ENCODE peak calls at places on chromosomes 4 and X, in four cellular contexts. Q is NB4, Y is heart left ventricle, F is HCT116. K is an unnamed sample.

GRCh38 chr4:41725254-41725653 is 23.3 kb downstream of the PHOX2B start:
- DNase-seq in F (no peak), Y (no peak), Q (peak; percentile 24), K (peak; percentile 5)

GRCh38 chrX:15946783-15947550 is 92.4 kb upstream of the AP1S2 start:
- DNase-seq in Q (peak; percentile 71), F (no peak), Y (no peak), K (no peak)

GRCh38 chrX:46737462-46737861 is 21.5 kb downstream of the SLC9A7 start:
- DNase-seq in Q (no peak), F (no peak), Y (no peak), K (no peak)

GRCh38 chr4:87838207-87838606 is 5.4 kb downstream of the MEPE start:
- DNase-seq in F (no peak), Q (no peak), Y (no peak), K (no peak)

GRCh38 chr4:131644619-131645018 is 1504.5 kb upstream of the PCDH10 start:
- DNase-seq in Y (no peak), F (peak; percentile 35), Q (no peak), K (no peak)

GRCh38 chr4:27000820-27001219 is 140.2 kb downstream of the STIM2 start:
- DNase-seq in Y (no peak), Q (peak; percentile 18), F (no peak), K (no peak)

GRCh38 chr4:86508436-86508835 is 85.7 kb upstream of the PTPN13 start:
- DNase-seq in F (no peak), Q (no peak), Y (no peak), K (no peak)

GRCh38 chr4:7371122-7371941 is 63.4 kb downstream of the PSAPL1 start:
- DNase-seq in Q (no peak), Y (no peak), F (no peak), K (no peak)

GRCh38 chrX:54540289-54540688 is 10.3 kb downstream of the GNL3L start:
- DNase-seq in Q (no peak), F (no peak), Y (peak; percentile 7), K (no peak)

GRCh38 chr4:61320154-61320553 is 120.0 kb downstream of the ADGRL3 start:
- DNase-seq in F (no peak), Y (no peak), Q (no peak), K (no peak)

GRCh38 chrX:8191022-8191421 is 20.0 kb upstream of the VCX2 start:
- DNase-seq in F (no peak), Q (peak; percentile 7), Y (no peak), K (no peak)

GRCh38 chr4:94455081-94455480 is 3.3 kb downstream of the PDLIM5 start:
- DNase-seq in F (no peak), Y (peak; percentile 48), Q (no peak), K (no peak)

GRCh38 chr4:46993075-46994006 is at the start of gene GABRA4:
- DNase-seq in F (no peak), Y (peak; percentile 31), Q (peak; percentile 15), K (no peak)

GRCh38 chrX:97039363-97040029 is 155.8 kb downstream of the RPA4 start:
- DNase-seq in Y (peak; percentile 35), F (no peak), Q (no peak), K (no peak)

GRCh38 chr4:108830509-108831244 is 67.8 kb upstream of the ETNPPL start:
- DNase-seq in F (no peak), Q (no peak), Y (peak; percentile 74), K (no peak)

GRCh38 chr4:141427726-141428296 is 207.1 kb downstream of the ZNF330 start:
- DNase-seq in Y (no peak), Q (no peak), F (no peak), K (no peak)

GRCh38 chr4:100977746-100978397 is 369.5 kb downstream of the PPP3CA start:
- DNase-seq in F (no peak), Q (peak; percentile 12), Y (no peak), K (no peak)

GRCh38 chrX:30156880-30157560 is 58.3 kb upstream of the MAGEB2 start:
- DNase-seq in Y (no peak), F (no peak), Q (no peak), K (no peak)

GRCh38 chr4:12926189-12927066 is 557.7 kb downstream of the RAB28 start:
- DNase-seq in Q (peak; percentile 9), F (no peak), Y (no peak), K (no peak)

GRCh38 chr4:139214039-139214534 is 37.1 kb upstream of the ELF2 start:
- DNase-seq in F (no peak), Y (peak; percentile 44), Q (peak; percentile 96), K (peak; percentile 26)

GRCh38 chr4:4918067-4918466 is 58.6 kb downstream of the MSX1 start:
- DNase-seq in F (no peak), Y (no peak), Q (no peak), K (no peak)

GRCh38 chr4:26858035-26858918 is 2.4 kb upstream of the STIM2 start:
- DNase-seq in F (no peak), Q (no peak), Y (no peak), K (peak; percentile 51)

GRCh38 chr4:27218013-27218412 is 357.4 kb downstream of the STIM2 start:
- DNase-seq in F (no peak), Q (no peak), Y (no peak), K (no peak)

GRCh38 chr4:173531085-173531965 is 1.3 kb upstream of the HAND2 start:
- DNase-seq in Y (peak; percentile 72), Q (no peak), F (no peak), K (no peak)

GRCh38 chrX:135931644-135932487 is 38.4 kb downstream of the SAGE1 start:
- DNase-seq in Y (peak; percentile 13), F (peak; percentile 6), Q (peak; percentile 45), K (peak; percentile 1)

GRCh38 chr4:36921474-36922220 is 322.9 kb upstream of the NWD2 start:
- DNase-seq in Q (no peak), Y (no peak), F (no peak), K (no peak)

GRCh38 chr4:152074573-152074972 is 313.8 kb upstream of the GATB start:
- DNase-seq in Q (no peak), Y (no peak), F (no peak), K (no peak)

GRCh38 chr4:109411964-109412363 is 21.7 kb upstream of the SEC24B start:
- DNase-seq in Q (no peak), F (no peak), Y (peak; percentile 40), K (no peak)

GRCh38 chrX:5380426-5380825 is 848.2 kb downstream of the NLGN4X start:
- DNase-seq in Q (no peak), F (no peak), Y (no peak), K (no peak)

GRCh38 chr4:153113061-153113837 is 91.0 kb upstream of the TRIM2 start:
- DNase-seq in Y (no peak), Q (no peak), F (no peak), K (no peak)

GRCh38 chr4:52098618-52099017 is 47.5 kb downstream of the SPATA18 start:
- DNase-seq in Q (peak; percentile 8), F (no peak), Y (no peak), K (no peak)

GRCh38 chr4:37983951-37984350 is 23.8 kb downstream of the PTTG2 start:
- DNase-seq in Y (no peak), F (no peak), Q (no peak), K (no peak)

DNA sequence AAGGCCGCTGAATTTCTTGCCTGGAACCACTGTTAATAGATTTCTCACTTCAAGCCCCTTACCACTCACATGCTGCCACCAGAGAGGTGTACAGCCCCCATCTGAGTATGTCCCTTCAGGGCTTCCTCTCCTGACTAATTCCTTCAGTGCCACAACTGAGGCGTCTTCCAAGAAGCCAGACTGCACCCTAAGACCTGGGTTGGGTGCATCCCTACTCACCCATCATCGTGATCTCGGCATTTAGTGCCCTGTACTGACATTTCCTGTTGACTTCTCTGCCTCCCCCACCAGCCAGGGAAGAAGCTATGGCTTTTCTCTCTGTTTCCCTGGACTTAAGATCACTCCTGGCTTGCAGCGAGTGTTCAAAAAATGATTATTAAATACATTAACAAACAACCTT is 40.4 kb upstream of the MAP3K15 start:
- DNase-seq in Q (no peak), Y (no peak), F (no peak), K (no peak)
- TF ChIP-seq POLR2A in Q (no peak), Y (no peak), F (no peak), K (no peak)

DNA sequence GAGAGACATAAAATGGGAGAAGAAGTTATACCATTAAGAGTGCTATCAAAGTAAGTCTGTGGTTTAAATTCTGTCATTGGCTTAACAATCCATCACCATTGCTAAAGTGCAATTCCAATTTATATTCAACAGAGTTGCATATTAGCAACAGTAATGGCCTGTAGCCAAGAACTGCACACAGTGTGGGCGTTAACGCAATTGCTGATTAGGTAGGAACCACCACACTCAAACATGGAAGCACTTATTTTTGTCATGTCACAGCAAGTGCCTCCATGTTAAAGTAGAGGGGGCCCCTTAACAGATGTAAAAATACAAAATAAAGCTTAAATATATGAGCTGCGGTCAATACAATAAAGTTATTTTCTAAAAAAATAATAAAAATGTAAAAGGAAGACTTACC is 10.8 kb downstream of the LARP7 start:
- DNase-seq in Y (no peak), Q (no peak), F (no peak), K (peak; percentile 84)
- TF ChIP-seq POLR2A in Y (no peak), Q (no peak), F (no peak), K (no peak)

DNA sequence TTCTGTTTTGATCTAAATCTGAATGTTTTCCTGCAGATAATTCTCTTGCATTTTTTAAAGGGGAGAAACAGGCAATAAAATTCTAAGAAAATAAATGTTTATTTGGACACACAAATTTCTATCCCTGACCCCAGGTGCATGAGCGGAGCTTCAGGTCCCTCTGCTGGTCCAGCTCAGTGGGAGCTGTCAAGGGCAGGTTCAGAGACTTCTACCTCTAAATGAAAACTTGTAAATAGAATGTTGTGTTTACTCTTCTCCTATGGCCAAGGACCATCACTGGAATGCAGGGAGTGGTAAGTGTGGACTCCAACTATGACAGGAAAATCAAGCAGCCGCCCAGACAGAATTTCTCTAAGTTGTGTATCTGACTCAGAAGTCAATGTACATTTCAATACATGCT is 148.6 kb upstream of the TTC29 start:
- DNase-seq in Y (no peak), F (no peak), Q (no peak), K (no peak)
- TF ChIP-seq POLR2A in Y (no peak), F (no peak), Q (no peak), K (no peak)

GRCh38 chrX:9464435-9465371 is at the start of gene TBL1X:
- DNase-seq in F (no peak), Y (peak; percentile 59), Q (peak; percentile 77), K (peak; percentile 70)
- TF ChIP-seq POLR2A in F (no peak), Y (no peak), Q (no peak), K (no peak)

GRCh38 chr4:184343400-184344177 is 125.9 kb upstream of the ENPP6 start:
- DNase-seq in Y (peak; percentile 83), F (peak; percentile 6), Q (peak; percentile 78), K (peak; percentile 68)
- TF ChIP-seq POLR2A in Y (no peak), F (no peak), Q (no peak), K (no peak)

DNA sequence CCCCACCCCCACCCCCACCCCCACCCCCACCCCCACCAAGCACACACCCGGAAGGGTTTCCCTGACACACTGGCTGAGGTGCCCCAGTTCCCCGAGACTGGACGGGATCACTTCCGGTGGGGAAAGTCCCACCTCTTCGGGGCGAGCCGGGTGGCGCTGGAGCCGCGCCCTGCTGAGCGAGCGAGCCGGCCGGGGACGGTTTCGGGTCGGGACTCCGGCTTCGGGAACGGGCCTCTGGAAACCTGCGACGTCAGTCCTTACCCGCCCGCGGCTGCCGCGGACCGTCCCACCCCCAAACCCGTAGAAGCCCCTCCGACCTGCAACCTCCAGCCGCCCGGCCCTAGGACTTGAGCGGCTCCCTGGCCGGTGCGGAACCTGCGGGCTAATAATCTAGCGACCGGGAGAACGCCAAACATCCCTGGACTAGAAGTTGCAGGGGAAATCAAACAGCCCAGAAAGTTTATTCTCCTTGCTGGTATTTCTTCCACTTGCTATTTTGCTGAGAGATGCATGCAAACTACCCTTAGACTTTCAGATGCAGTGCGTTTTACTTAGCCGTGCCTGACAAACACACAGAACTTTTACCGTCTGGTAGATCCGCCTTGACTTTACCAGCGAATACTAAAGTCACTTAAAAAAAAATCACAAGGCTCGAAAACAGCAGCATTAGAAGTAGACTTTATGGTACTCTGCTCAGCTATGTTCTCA is 993 bp downstream of the RAP2C start:
- DNase-seq in Y (peak; percentile 85), F (peak; percentile 67), Q (peak; percentile 87), K (peak; percentile 89)
- TF ChIP-seq POLR2A in Y (no peak), F (no peak), Q (no peak), K (peak; percentile 58)

GRCh38 chr4:8862334-8862733 is 9.3 kb downstream of the HMX1 start:
- DNase-seq in Q (no peak), Y (no peak), F (no peak), K (no peak)
- TF ChIP-seq POLR2A in Q (no peak), Y (no peak), F (no peak), K (no peak)